ENCODE peak calls at places on chromosomes 3 and 15, in seven cellular contexts. U is HTR-8/SVneo, N is BJ, S is GM13976, A is esophagus squamous epithelium, F is Panc1, E is AG08395. K is an unnamed sample.

GRCh38 chr3:195896361-195897080 is 11.8 kb downstream of the TNK2 start:
- DNase-seq in U (peak; percentile 53), N (no peak), S (no peak), A (no peak), F (no peak), E (peak; percentile 68), K (no peak)

GRCh38 chr15:61936528-61937195 is 123.6 kb downstream of the VPS13C start:
- DNase-seq in U (no peak), N (no peak), S (no peak), A (no peak), F (no peak), E (no peak), K (no peak)

GRCh38 chr15:57092252-57092651 is 173.8 kb downstream of the TCF12 start:
- DNase-seq in U (no peak), N (no peak), S (no peak), A (no peak), F (no peak), E (no peak), K (no peak)

GRCh38 chr15:90358124-90359033 is 6.3 kb downstream of the ZNF774 start:
- DNase-seq in U (no peak), N (no peak), S (no peak), A (no peak), F (no peak), E (peak; percentile 32), K (no peak)

GRCh38 chr3:142693294-142693853 is 30.5 kb upstream of the TRPC1 start:
- DNase-seq in U (no peak), N (no peak), S (no peak), A (no peak), F (no peak), E (no peak), K (no peak)

GRCh38 chr3:30370681-30371271 is 235.6 kb upstream of the TGFBR2 start:
- DNase-seq in U (no peak), N (peak; percentile 67), S (no peak), A (no peak), F (no peak), E (peak; percentile 22), K (no peak)

GRCh38 chr15:78208341-78208844 is 26.0 kb downstream of the ACSBG1 start:
- DNase-seq in U (no peak), N (no peak), S (no peak), A (no peak), F (no peak), E (no peak), K (no peak)

GRCh38 chr15:70426065-70426821 is 328.5 kb upstream of the TLE3 start:
- DNase-seq in U (no peak), N (no peak), S (no peak), A (no peak), F (peak; percentile 24), E (peak; percentile 21), K (no peak)

GRCh38 chr3:102053375-102053989 is 204.2 kb downstream of the NFKBIZ start:
- DNase-seq in U (no peak), N (no peak), S (no peak), A (no peak), F (no peak), E (peak; percentile 26), K (no peak)

GRCh38 chr15:96335429-96335807 is 4.9 kb downstream of the NR2F2 start:
- DNase-seq in U (no peak), N (no peak), S (no peak), A (no peak), F (no peak), E (no peak), K (no peak)

GRCh38 chr15:52100807-52101206 is 11.8 kb downstream of the BCL2L10 start:
- DNase-seq in U (no peak), N (peak; percentile 79), S (no peak), A (no peak), F (peak; percentile 80), E (peak; percentile 60), K (peak; percentile 2)

GRCh38 chr15:74669627-74670026 is 26.2 kb downstream of the EDC3 start:
- DNase-seq in U (no peak), N (no peak), S (no peak), A (no peak), F (no peak), E (no peak), K (no peak)

GRCh38 chr15:52879862-52880261 is 89.7 kb upstream of the ONECUT1 start:
- DNase-seq in U (no peak), N (no peak), S (no peak), A (no peak), F (no peak), E (no peak), K (no peak)

GRCh38 chr3:104546301-104546700 is 820.4 kb upstream of the ALCAM start:
- DNase-seq in U (no peak), N (no peak), S (no peak), A (no peak), F (no peak), E (no peak), K (no peak)

GRCh38 chr3:88936837-88937236 is 170.6 kb upstream of the EPHA3 start:
- DNase-seq in U (no peak), N (no peak), S (no peak), A (no peak), F (no peak), E (no peak), K (no peak)

GRCh38 chr3:8854656-8855055 is 85.2 kb upstream of the OXTR start:
- DNase-seq in U (no peak), N (no peak), S (no peak), A (no peak), F (no peak), E (peak; percentile 63), K (no peak)

K was measured in SHP77 treated with DMSO at 0.1 percent for 48 hours.